ENCODE peak calls at places on chromosomes 1 and 21, in eight cellular contexts. One of them, this sample, is unnamed.

GRCh38 chr21:43782741-43783700 is 6.4 kb upstream of the RRP1 start:
- DNase-seq in HL-60: peak; percentile 79
- DNase-seq in uterus: no peak
- DNase-seq in cardiac muscle cell: no peak
- DNase-seq in IMR-90: no peak
- DNase-seq in fibroblast of lung: no peak
- DNase-seq in GM23338: no peak
- DNase-seq in ovary: no peak
- DNase-seq in this sample: peak; percentile 35

GRCh38 chr1:14780271-14780670 is 181.8 kb downstream of the KAZN start:
- DNase-seq in HL-60: peak; percentile 58
- DNase-seq in uterus: no peak
- DNase-seq in cardiac muscle cell: no peak
- DNase-seq in IMR-90: no peak
- DNase-seq in fibroblast of lung: no peak
- DNase-seq in GM23338: no peak
- DNase-seq in ovary: peak; percentile 30
- DNase-seq in this sample: no peak

GRCh38 chr1:162360237-162360873 is 16.3 kb downstream of the SPATA46 start:
- DNase-seq in HL-60: no peak
- DNase-seq in uterus: no peak
- DNase-seq in cardiac muscle cell: no peak
- DNase-seq in IMR-90: no peak
- DNase-seq in fibroblast of lung: no peak
- DNase-seq in GM23338: no peak
- DNase-seq in ovary: no peak
- DNase-seq in this sample: no peak

GRCh38 chr1:108852541-108852940 is 4.4 kb downstream of the AKNAD1 start:
- DNase-seq in HL-60: no peak
- DNase-seq in uterus: no peak
- DNase-seq in cardiac muscle cell: no peak
- DNase-seq in IMR-90: no peak
- DNase-seq in fibroblast of lung: peak; percentile 9
- DNase-seq in GM23338: no peak
- DNase-seq in ovary: no peak
- DNase-seq in this sample: peak; percentile 48

GRCh38 chr1:57824535-57824934 is 400.7 kb upstream of the DAB1 start:
- DNase-seq in HL-60: no peak
- DNase-seq in uterus: no peak
- DNase-seq in cardiac muscle cell: no peak
- DNase-seq in IMR-90: no peak
- DNase-seq in fibroblast of lung: no peak
- DNase-seq in GM23338: no peak
- DNase-seq in ovary: no peak
- DNase-seq in this sample: no peak

GRCh38 chr1:224690576-224690975 is 74.5 kb downstream of the CNIH3 start:
- DNase-seq in HL-60: no peak
- DNase-seq in uterus: no peak
- DNase-seq in cardiac muscle cell: no peak
- DNase-seq in IMR-90: no peak
- DNase-seq in fibroblast of lung: no peak
- DNase-seq in GM23338: no peak
- DNase-seq in ovary: no peak
- DNase-seq in this sample: no peak

GRCh38 chr21:43818685-43819084 is 29.3 kb downstream of the RRP1 start:
- DNase-seq in HL-60: no peak
- DNase-seq in uterus: no peak
- DNase-seq in cardiac muscle cell: no peak
- DNase-seq in IMR-90: no peak
- DNase-seq in fibroblast of lung: no peak
- DNase-seq in GM23338: no peak
- DNase-seq in ovary: no peak
- DNase-seq in this sample: no peak

GRCh38 chr1:70627910-70628309 is 216.8 kb downstream of the CTH start:
- DNase-seq in HL-60: peak; percentile 22
- DNase-seq in uterus: no peak
- DNase-seq in cardiac muscle cell: no peak
- DNase-seq in IMR-90: no peak
- DNase-seq in fibroblast of lung: no peak
- DNase-seq in GM23338: no peak
- DNase-seq in ovary: no peak
- DNase-seq in this sample: no peak

GRCh38 chr1:111648826-111649225 is 29.2 kb downstream of the RAP1A start:
- DNase-seq in HL-60: no peak
- DNase-seq in uterus: no peak
- DNase-seq in cardiac muscle cell: no peak
- DNase-seq in IMR-90: no peak
- DNase-seq in fibroblast of lung: no peak
- DNase-seq in GM23338: no peak
- DNase-seq in ovary: no peak
- DNase-seq in this sample: no peak

GRCh38 chr1:232568331-232568852 is 61.5 kb downstream of the SIPA1L2 start:
- DNase-seq in HL-60: no peak
- DNase-seq in uterus: no peak
- DNase-seq in cardiac muscle cell: no peak
- DNase-seq in IMR-90: no peak
- DNase-seq in fibroblast of lung: no peak
- DNase-seq in GM23338: no peak
- DNase-seq in ovary: peak; percentile 34
- DNase-seq in this sample: no peak

GRCh38 chr1:226717256-226717909 is 21.7 kb downstream of the ITPKB start:
- DNase-seq in HL-60: peak; percentile 73
- DNase-seq in uterus: no peak
- DNase-seq in cardiac muscle cell: no peak
- DNase-seq in IMR-90: no peak
- DNase-seq in fibroblast of lung: no peak
- DNase-seq in GM23338: no peak
- DNase-seq in ovary: no peak
- DNase-seq in this sample: no peak

GRCh38 chr1:167913895-167914502 is at the start of gene ADCY10:
- DNase-seq in HL-60: no peak
- DNase-seq in uterus: no peak
- DNase-seq in cardiac muscle cell: no peak
- DNase-seq in IMR-90: no peak
- DNase-seq in fibroblast of lung: no peak
- DNase-seq in GM23338: peak; percentile 20
- DNase-seq in ovary: no peak
- DNase-seq in this sample: no peak

GRCh38 chr1:202286622-202287097 is 55.1 kb downstream of the UBE2T start:
- DNase-seq in HL-60: no peak
- DNase-seq in uterus: peak; percentile 28
- DNase-seq in cardiac muscle cell: peak; percentile 62
- DNase-seq in IMR-90: peak; percentile 1
- DNase-seq in fibroblast of lung: peak; percentile 31
- DNase-seq in GM23338: no peak
- DNase-seq in ovary: no peak
- DNase-seq in this sample: peak; percentile 37

GRCh38 chr1:155801149-155801548 is 55.9 kb downstream of the GON4L start:
- DNase-seq in HL-60: no peak
- DNase-seq in uterus: no peak
- DNase-seq in cardiac muscle cell: no peak
- DNase-seq in IMR-90: peak; percentile 31
- DNase-seq in fibroblast of lung: no peak
- DNase-seq in GM23338: no peak
- DNase-seq in ovary: no peak
- DNase-seq in this sample: peak; percentile 45
- TF ChIP-seq CTCF in HL-60: no peak
- TF ChIP-seq CTCF in uterus: no peak
- TF ChIP-seq CTCF in cardiac muscle cell: no peak
- TF ChIP-seq CTCF in IMR-90: no peak
- TF ChIP-seq CTCF in fibroblast of lung: no peak
- TF ChIP-seq CTCF in GM23338: no peak
- TF ChIP-seq CTCF in ovary: no peak
- TF ChIP-seq CTCF in this sample: no peak

DNA sequence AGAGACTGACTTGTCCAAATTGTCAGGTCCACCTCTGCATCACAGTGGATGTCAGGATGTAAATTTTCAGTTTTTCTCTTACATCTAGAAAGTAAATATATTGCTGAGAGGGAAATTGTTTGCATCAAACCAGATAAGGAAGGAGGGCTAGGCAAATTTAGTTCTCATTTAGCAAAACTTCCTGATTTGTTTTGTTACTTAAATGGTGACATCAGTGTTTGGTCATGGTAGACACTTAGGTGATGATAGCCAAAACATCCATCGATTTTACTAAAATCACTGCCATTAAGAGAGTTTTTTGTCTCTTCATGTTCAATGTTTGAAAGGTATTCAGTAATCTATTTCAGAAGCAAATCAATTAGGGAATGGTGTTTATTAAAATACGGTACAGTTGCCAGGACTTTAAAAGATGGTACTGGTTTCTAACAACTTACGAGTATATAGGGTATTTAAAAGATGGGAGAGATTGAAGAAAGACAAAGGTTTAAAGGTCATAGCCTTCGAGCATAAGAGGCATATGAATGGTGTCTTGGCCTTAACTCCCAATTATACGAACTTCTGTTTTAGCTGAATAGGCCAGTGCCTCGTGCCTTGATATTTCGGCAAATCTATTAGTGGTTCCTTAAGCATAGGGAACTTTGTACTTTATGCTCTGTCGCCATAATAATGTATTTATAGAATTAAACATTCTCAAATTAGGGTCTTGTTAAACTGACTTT is 3.0 kb downstream of the IER5 start:
- DNase-seq in HL-60: no peak
- DNase-seq in uterus: no peak
- DNase-seq in cardiac muscle cell: no peak
- DNase-seq in IMR-90: no peak
- DNase-seq in fibroblast of lung: no peak
- DNase-seq in GM23338: no peak
- DNase-seq in ovary: no peak
- DNase-seq in this sample: no peak
- H3K4me3 ChIP-seq in HL-60: no peak overlapping the region
- H3K4me3 ChIP-seq in uterus: peak overlapping the region; percentile 94
- H3K4me3 ChIP-seq in cardiac muscle cell: no peak overlapping the region
- H3K4me3 ChIP-seq in IMR-90: peak overlapping the region; percentile 59
- H3K4me3 ChIP-seq in fibroblast of lung: peak overlapping the region; percentile 99
- H3K4me3 ChIP-seq in GM23338: peak overlapping the region; percentile 74
- H3K4me3 ChIP-seq in ovary: peak overlapping the region; percentile 74
- H3K4me3 ChIP-seq in this sample: peak overlapping the region; percentile 97

GRCh38 chr1:30683699-30684098 is 39.7 kb downstream of the MATN1 start:
- DNase-seq in HL-60: no peak
- DNase-seq in uterus: peak; percentile 10
- DNase-seq in cardiac muscle cell: no peak
- DNase-seq in IMR-90: no peak
- DNase-seq in fibroblast of lung: no peak
- DNase-seq in GM23338: no peak
- DNase-seq in ovary: no peak
- DNase-seq in this sample: no peak

GRCh38 chr1:30684259-30684658 is 39.1 kb downstream of the MATN1 start:
- DNase-seq in HL-60: no peak
- DNase-seq in uterus: peak; percentile 10
- DNase-seq in cardiac muscle cell: no peak
- DNase-seq in IMR-90: no peak
- DNase-seq in fibroblast of lung: no peak
- DNase-seq in GM23338: no peak
- DNase-seq in ovary: no peak
- DNase-seq in this sample: no peak

GRCh38 chr1:30686236-30686635 is 37.1 kb downstream of the MATN1 start:
- DNase-seq in HL-60: no peak
- DNase-seq in uterus: no peak
- DNase-seq in cardiac muscle cell: peak; percentile 30
- DNase-seq in IMR-90: no peak
- DNase-seq in fibroblast of lung: no peak
- DNase-seq in GM23338: no peak
- DNase-seq in ovary: no peak
- DNase-seq in this sample: no peak

GRCh38 chr1:30685796-30686165 is 37.6 kb downstream of the MATN1 start:
- DNase-seq in HL-60: no peak
- DNase-seq in uterus: peak; percentile 21
- DNase-seq in cardiac muscle cell: peak; percentile 19
- DNase-seq in IMR-90: no peak
- DNase-seq in fibroblast of lung: no peak
- DNase-seq in GM23338: peak; percentile 71
- DNase-seq in ovary: no peak
- DNase-seq in this sample: no peak

DNA sequence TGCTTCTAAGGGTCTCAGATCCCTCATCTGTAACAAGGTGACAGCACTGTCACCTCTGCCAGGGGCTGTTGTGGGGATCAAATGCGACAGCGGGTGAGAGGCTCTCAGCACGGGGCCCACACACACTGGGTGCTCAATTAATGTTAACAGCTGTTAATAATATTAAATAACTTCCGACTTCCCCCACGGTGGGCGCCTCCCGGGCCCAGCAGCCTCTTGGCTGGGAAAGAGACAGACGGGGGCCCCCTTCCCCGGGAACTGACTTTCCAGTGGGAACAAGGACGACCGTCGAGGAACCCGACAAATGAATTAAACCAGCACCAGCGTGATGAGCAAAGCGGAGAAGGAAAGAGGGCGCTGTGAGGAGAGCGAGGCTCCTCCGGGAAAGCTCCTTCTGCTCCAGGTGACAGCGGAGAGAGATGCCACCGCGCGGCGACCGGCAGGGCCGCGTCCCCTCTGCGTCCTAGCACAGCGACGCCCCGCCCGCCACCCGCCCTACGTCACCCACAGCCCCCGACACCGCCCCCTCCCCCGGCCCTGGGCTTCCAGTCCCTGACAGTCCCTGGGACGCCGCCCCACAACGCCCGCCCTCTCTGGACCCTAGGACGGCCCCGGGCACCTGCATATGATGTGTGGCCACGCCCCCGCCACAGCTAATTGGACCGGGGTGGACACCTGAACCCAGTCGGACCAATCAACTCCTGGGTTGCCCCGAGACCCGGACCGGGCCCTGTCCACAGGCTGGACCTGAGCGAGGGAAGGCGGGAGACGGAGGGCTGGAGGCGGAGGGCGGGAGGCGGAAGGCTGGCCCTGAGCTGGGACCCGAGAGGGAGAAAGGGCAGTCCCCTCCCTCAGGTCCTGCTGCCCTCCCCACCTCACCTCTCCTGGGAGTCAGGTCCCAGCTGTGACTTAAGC is 38.2 kb downstream of the MATN1 start:
- DNase-seq in HL-60: no peak
- DNase-seq in uterus: peak; percentile 55
- DNase-seq in cardiac muscle cell: peak; percentile 97
- DNase-seq in IMR-90: no peak
- DNase-seq in fibroblast of lung: no peak
- DNase-seq in GM23338: peak; percentile 99
- DNase-seq in ovary: no peak
- DNase-seq in this sample: no peak
- TF ChIP-seq CTCF in HL-60: no peak
- TF ChIP-seq CTCF in uterus: no peak
- TF ChIP-seq CTCF in cardiac muscle cell: no peak
- TF ChIP-seq CTCF in IMR-90: no peak
- TF ChIP-seq CTCF in fibroblast of lung: no peak
- TF ChIP-seq CTCF in GM23338: peak; percentile 18
- TF ChIP-seq CTCF in ovary: no peak
- TF ChIP-seq CTCF in this sample: no peak

DNA sequence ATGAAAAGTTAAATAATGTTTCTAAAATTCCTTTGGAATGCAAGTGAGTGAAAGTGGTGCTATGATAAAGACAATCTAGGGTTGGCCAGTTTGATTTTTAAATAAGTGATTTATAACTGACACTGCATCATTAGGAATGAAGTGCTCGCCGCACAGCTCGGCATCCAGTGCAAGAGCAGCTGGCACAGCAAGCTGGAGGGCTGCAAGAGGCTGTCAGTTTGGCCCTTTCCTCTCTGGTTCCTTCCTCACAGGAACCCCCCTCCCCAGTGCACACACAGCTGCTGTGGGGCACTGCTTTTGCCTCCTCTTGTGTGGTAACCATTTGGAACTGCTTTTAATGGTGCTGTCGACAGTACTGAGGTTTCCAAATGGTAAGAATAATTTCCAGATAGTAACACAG is 10.4 kb upstream of the BCAR3 start:
- DNase-seq in HL-60: no peak
- DNase-seq in uterus: no peak
- DNase-seq in cardiac muscle cell: no peak
- DNase-seq in IMR-90: no peak
- DNase-seq in fibroblast of lung: peak; percentile 14
- DNase-seq in GM23338: no peak
- DNase-seq in ovary: no peak
- DNase-seq in this sample: no peak
- H3K4me3 ChIP-seq in HL-60: no peak overlapping the region
- H3K4me3 ChIP-seq in uterus: no peak overlapping the region
- H3K4me3 ChIP-seq in cardiac muscle cell: no peak overlapping the region
- H3K4me3 ChIP-seq in IMR-90: no peak overlapping the region
- H3K4me3 ChIP-seq in fibroblast of lung: no peak overlapping the region
- H3K4me3 ChIP-seq in GM23338: no peak overlapping the region
- H3K4me3 ChIP-seq in ovary: no peak overlapping the region
- H3K4me3 ChIP-seq in this sample: no peak overlapping the region